ENCODE peak calls at places on chromosomes 16 and 17, in eight cellular contexts. A is pancreas, W is left lung, Y is AG04449, M is kidney epithelial cell, O is breast epithelium, G is Caco-2, Z is cardiac muscle cell. S is an unnamed sample.

GRCh38 chr16:73172621-73173312 is 124.8 kb upstream of the ZFHX3 start:
- DNase-seq in A (peak; percentile 78), W (peak; percentile 74), Y (peak; percentile 65), M (no peak), O (peak; percentile 71), G (no peak), Z (peak; percentile 97), S (peak; percentile 76)

GRCh38 chr16:59697746-59698145 is 963.6 kb upstream of the GOT2 start:
- DNase-seq in A (no peak), W (no peak), Y (no peak), M (no peak), O (no peak), G (no peak), Z (no peak), S (no peak)

GRCh38 chr17:41777579-41778188 is 8.8 kb downstream of the JUP start:
- DNase-seq in A (peak; percentile 78), W (peak; percentile 77), Y (peak; percentile 47), M (peak; percentile 67), O (peak; percentile 63), G (no peak), Z (peak; percentile 98), S (peak; percentile 55)

GRCh38 chr17:46841561-46842379 is 9.6 kb upstream of the WNT9B start:
- DNase-seq in A (no peak), W (no peak), Y (no peak), M (no peak), O (no peak), G (no peak), Z (peak; percentile 29), S (no peak)

GRCh38 chr16:87321336-87322107 is 4.3 kb upstream of the C16orf95 start:
- DNase-seq in A (no peak), W (no peak), Y (no peak), M (no peak), O (no peak), G (no peak), Z (no peak), S (no peak)

GRCh38 chr17:48552453-48553189 is 7.7 kb upstream of the HOXB2 start:
- DNase-seq in A (no peak), W (no peak), Y (no peak), M (no peak), O (no peak), G (no peak), Z (no peak), S (no peak)

GRCh38 chr17:67633751-67634191 is 84.0 kb upstream of the NOL11 start:
- DNase-seq in A (no peak), W (no peak), Y (no peak), M (no peak), O (no peak), G (no peak), Z (no peak), S (no peak)

GRCh38 chr17:80774643-80775281 is 216.9 kb upstream of the CHMP6 start:
- DNase-seq in A (no peak), W (peak; percentile 30), Y (no peak), M (no peak), O (no peak), G (no peak), Z (no peak), S (no peak)

GRCh38 chr16:63539276-63539675 is 1503.0 kb upstream of the CDH8 start:
- DNase-seq in A (no peak), W (no peak), Y (no peak), M (no peak), O (no peak), G (no peak), Z (no peak), S (no peak)

GRCh38 chr16:59192551-59193199 is 458.6 kb upstream of the GOT2 start:
- DNase-seq in A (no peak), W (no peak), Y (no peak), M (no peak), O (no peak), G (no peak), Z (no peak), S (no peak)

GRCh38 chr16:68235882-68236803 is at the start of gene ESRP2:
- DNase-seq in A (peak; percentile 95), W (peak; percentile 84), Y (no peak), M (no peak), O (peak; percentile 89), G (peak; percentile 95), Z (no peak), S (no peak)

GRCh38 chr17:77451894-77452852 is 311.4 kb downstream of the SEC14L1 start:
- DNase-seq in A (peak; percentile 34), W (no peak), Y (no peak), M (no peak), O (peak; percentile 76), G (peak; percentile 81), Z (peak; percentile 84), S (no peak)

GRCh38 chr17:78120971-78121800 is 7.4 kb downstream of the TMC6 start:
- DNase-seq in A (no peak), W (no peak), Y (no peak), M (no peak), O (no peak), G (no peak), Z (no peak), S (no peak)

GRCh38 chr17:65593870-65594584 is 32.6 kb upstream of the AXIN2 start:
- DNase-seq in A (no peak), W (no peak), Y (no peak), M (no peak), O (no peak), G (no peak), Z (peak; percentile 37), S (no peak)

GRCh38 chr17:31608659-31609254 is 217.3 kb downstream of the RAB11FIP4 start:
- DNase-seq in A (no peak), W (no peak), Y (no peak), M (no peak), O (no peak), G (no peak), Z (no peak), S (no peak)

GRCh38 chr16:1981972-1982574 is 804 bp upstream of the NOXO1 start:
- DNase-seq in A (no peak), W (no peak), Y (no peak), M (no peak), O (peak; percentile 78), G (no peak), Z (no peak), S (no peak)

GRCh38 chr16:1983053-1983543 is 895 bp upstream of the GFER start:
- DNase-seq in A (no peak), W (no peak), Y (no peak), M (no peak), O (no peak), G (no peak), Z (no peak), S (no peak)

GRCh38 chr16:1985466-1986150 is 1.6 kb downstream of the GFER start:
- DNase-seq in A (no peak), W (no peak), Y (no peak), M (no peak), O (no peak), G (no peak), Z (no peak), S (no peak)

GRCh38 chr16:1984347-1985225 is 593 bp downstream of the GFER start:
- DNase-seq in A (no peak), W (no peak), Y (no peak), M (no peak), O (no peak), G (peak; percentile 78), Z (no peak), S (no peak)

DNA sequence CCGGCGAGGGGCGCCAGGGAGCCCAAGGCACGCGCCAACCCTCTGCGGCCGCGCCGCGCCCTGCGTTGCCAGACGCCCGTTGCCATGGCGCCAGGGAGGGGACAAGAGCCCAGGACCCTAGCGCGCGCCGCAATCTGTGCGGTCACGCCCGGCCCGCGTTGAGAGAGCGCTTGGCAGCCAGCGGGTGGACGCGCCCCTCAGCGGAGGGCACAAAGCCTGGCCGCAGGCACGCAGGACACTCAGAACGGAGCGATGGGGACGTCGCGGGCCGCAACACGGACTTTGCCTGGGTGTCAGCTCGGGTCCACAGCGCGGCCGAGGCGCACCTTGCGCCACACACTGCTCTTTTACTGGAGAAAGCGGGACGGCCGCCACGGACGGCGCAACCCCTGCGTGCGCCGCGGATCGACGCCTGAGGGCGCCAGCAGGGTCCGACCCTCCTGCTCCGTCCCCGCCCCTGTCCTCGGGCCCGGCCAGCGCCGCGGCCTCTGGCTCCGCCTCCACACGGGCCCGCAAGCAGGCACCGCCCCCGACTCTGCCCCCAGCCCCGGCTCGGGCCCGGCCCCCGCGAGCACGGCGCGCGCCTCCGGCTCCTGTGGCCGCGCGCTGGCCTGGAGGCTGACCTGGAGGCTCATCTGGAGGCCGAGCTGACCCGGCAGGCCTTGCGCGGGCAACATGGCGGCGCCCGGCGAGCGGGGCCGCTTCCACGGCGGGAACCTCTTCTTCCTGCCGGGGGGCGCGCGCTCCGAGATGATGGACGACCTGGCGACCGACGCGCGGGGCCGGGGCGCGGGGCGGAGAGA is at the start of gene GFER:
- DNase-seq in A (peak; percentile 91), W (peak; percentile 93), Y (peak; percentile 26), M (no peak), O (peak; percentile 52), G (peak; percentile 91), Z (peak; percentile 97), S (peak; percentile 52)
- TF ChIP-seq CTCF in A (no peak), W (peak; percentile 48), Y (peak; percentile 66), M (peak; percentile 14), O (no peak), G (no peak), Z (peak; percentile 28), S (peak; percentile 22)

DNA sequence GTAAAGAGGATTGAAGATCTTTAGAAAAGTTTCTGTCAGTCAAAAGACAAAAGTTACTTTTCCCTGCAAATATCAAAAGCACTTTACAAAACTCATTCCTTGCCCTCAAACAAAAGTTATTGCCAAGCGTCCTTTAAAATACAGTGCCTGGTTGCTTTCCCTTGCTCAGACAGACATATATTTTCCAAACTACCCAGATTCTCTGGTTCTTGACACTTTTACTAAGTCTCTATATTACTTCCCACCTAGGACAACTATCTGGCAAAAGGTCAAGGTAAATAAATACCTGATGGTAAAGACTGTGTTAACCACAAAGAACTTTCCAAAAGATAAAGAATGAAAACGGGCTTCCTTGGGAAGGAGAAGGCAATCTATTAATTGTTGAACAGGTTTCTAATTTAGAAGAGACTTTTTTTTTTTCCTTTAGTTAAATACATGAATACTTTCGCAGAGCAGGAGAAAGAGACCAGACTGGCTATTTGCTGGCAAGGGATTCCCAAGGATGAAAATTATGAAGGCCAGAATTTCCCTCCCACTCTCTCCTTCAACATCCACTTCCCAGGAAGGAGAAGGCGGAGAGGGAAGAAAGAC is 1.8 kb downstream of the HS3ST3A1 start:
- DNase-seq in A (no peak), W (no peak), Y (no peak), M (no peak), O (no peak), G (no peak), Z (no peak), S (no peak)
- H3K4me3 ChIP-seq in A (no peak overlapping the region), W (peak overlapping the region; percentile 34), Y (peak overlapping the region; percentile 81), M (peak overlapping the region; percentile 56), O (peak overlapping the region; percentile 70), G (no peak overlapping the region), Z (peak overlapping the region; percentile 41), S (peak overlapping the region; percentile 67)

DNA sequence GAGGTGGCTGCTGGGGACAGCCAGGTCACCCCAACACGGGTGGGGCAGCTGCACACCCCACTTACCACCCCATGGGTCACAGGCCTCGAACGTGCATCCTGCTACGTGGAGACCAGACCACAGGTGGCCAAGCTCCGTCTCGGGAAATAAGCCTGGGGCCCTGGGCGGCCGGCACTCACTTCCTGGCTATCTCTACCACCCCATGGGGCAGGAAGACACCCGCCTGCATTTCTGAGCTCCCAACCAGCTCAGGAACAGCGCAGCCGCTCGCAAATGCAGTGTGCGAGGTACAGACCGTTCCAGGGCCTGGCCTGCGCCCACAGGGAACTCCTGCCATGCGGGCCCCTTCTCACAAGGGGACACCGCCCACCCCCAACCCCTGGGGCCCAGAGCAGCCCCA is 4.9 kb upstream of the GNG13 start:
- DNase-seq in A (no peak), W (no peak), Y (no peak), M (no peak), O (no peak), G (no peak), Z (no peak), S (no peak)
- TF ChIP-seq CTCF in A (no peak), W (no peak), Y (no peak), M (no peak), O (no peak), G (no peak), Z (no peak), S (no peak)

GRCh38 chr16:70679653-70680494 is 6.0 kb downstream of the MTSS2 start:
- DNase-seq in A (no peak), W (no peak), Y (no peak), M (no peak), O (no peak), G (no peak), Z (peak; percentile 37), S (no peak)
- H3K4me3 ChIP-seq in A (no peak overlapping the region), W (no peak overlapping the region), Y (no peak overlapping the region), M (no peak overlapping the region), O (peak overlapping the region; percentile 54), G (no peak overlapping the region), Z (no peak overlapping the region), S (no peak overlapping the region)